ENCODE peak calls at places on chromosomes 1 and 21, in six cellular contexts. S is Caco-2; D is transverse colon; F is A549; Q is cardiac fibroblast; A is CD8-positive, alpha-beta T cell. M is an unnamed sample.

GRCh38 chr1:226444901-226445300 is 37.0 kb upstream of the PARP1 start:
- DNase-seq in S (no peak), D (peak; percentile 57), F (no peak), Q (no peak), A (peak; percentile 86), M (no peak)

GRCh38 chr1:231355171-231355570 is 17.1 kb downstream of the SPRTN start:
- DNase-seq in S (no peak), D (no peak), F (no peak), Q (no peak), A (no peak), M (no peak)

GRCh38 chr1:232211149-232211548 is 418.8 kb downstream of the SIPA1L2 start:
- DNase-seq in S (no peak), D (no peak), F (peak; percentile 16), Q (no peak), A (no peak), M (no peak)

GRCh38 chr1:217681806-217682205 is 50.7 kb downstream of the SPATA17 start:
- DNase-seq in S (no peak), D (no peak), F (no peak), Q (no peak), A (no peak), M (no peak)

GRCh38 chr1:42966688-42967609 is 8.3 kb upstream of the SLC2A1 start:
- DNase-seq in S (no peak), D (peak; percentile 78), F (peak; percentile 86), Q (peak; percentile 95), A (no peak), M (no peak)

GRCh38 chr1:206102292-206102936 is 14.8 kb downstream of the AVPR1B start:
- DNase-seq in S (no peak), D (no peak), F (no peak), Q (no peak), A (no peak), M (no peak)

GRCh38 chr1:203524824-203525223 is 30.9 kb downstream of the OPTC start:
- DNase-seq in S (no peak), D (no peak), F (no peak), Q (no peak), A (no peak), M (no peak)

GRCh38 chr1:92408825-92409224 is 77.9 kb downstream of the GFI1 start:
- DNase-seq in S (no peak), D (no peak), F (no peak), Q (peak; percentile 19), A (no peak), M (no peak)

GRCh38 chr1:197637406-197637805 is 137.9 kb downstream of the DENND1B start:
- DNase-seq in S (no peak), D (no peak), F (no peak), Q (no peak), A (no peak), M (no peak)

GRCh38 chr1:3213730-3214129 is 144.7 kb downstream of the PRDM16 start:
- DNase-seq in S (no peak), D (no peak), F (no peak), Q (no peak), A (no peak), M (no peak)

GRCh38 chr1:178055093-178055492 is 38.8 kb upstream of the RASAL2 start:
- DNase-seq in S (no peak), D (peak; percentile 54), F (peak; percentile 79), Q (peak; percentile 52), A (no peak), M (no peak)
- TF ChIP-seq CTCF in S (peak; percentile 11), D (no peak), F (peak; percentile 66), Q (peak; percentile 22), A (no peak), M (peak; percentile 11)

DNA sequence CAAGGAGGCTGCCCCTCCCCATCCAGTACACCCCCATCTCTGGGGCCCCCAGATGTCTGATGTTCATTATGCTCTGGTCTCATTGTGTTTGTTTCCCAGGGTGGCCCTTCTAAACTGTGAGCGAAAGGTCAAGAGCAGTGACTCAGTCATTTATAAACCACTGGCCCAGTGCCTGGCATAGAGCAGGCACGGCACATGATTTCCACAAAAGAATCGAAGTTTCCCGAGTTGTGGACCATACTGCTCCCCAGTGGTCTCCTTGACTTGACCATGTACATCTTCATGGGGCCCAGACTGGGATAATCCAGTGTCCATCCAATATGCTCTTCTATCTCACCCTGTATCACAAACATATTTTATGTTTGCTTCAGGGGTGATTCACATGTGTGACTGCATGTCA is 153.3 kb downstream of the NR5A2 start:
- DNase-seq in S (no peak), D (no peak), F (peak; percentile 78), Q (peak; percentile 76), A (no peak), M (no peak)
- TF ChIP-seq CTCF in S (no peak), D (no peak), F (peak; percentile 49), Q (no peak), A (no peak), M (no peak)

GRCh38 chr1:32933742-32934322 is 30.8 kb downstream of the RNF19B start:
- DNase-seq in S (peak; percentile 83), D (peak; percentile 77), F (peak; percentile 84), Q (peak; percentile 26), A (no peak), M (no peak)
- TF ChIP-seq CTCF in S (no peak), D (no peak), F (peak; percentile 13), Q (no peak), A (no peak), M (peak; percentile 4)

GRCh38 chr1:212487286-212487685 is 54.6 kb downstream of the NENF start:
- DNase-seq in S (no peak), D (no peak), F (no peak), Q (no peak), A (no peak), M (no peak)

GRCh38 chr1:212489284-212489859 is 56.7 kb downstream of the NENF start:
- DNase-seq in S (no peak), D (no peak), F (no peak), Q (no peak), A (no peak), M (no peak)

GRCh38 chr1:212487774-212488435 is 55.2 kb downstream of the NENF start:
- DNase-seq in S (no peak), D (no peak), F (peak; percentile 34), Q (no peak), A (no peak), M (no peak)

GRCh38 chr1:212490276-212490675 is 57.6 kb downstream of the NENF start:
- DNase-seq in S (no peak), D (no peak), F (no peak), Q (no peak), A (no peak), M (no peak)

DNA sequence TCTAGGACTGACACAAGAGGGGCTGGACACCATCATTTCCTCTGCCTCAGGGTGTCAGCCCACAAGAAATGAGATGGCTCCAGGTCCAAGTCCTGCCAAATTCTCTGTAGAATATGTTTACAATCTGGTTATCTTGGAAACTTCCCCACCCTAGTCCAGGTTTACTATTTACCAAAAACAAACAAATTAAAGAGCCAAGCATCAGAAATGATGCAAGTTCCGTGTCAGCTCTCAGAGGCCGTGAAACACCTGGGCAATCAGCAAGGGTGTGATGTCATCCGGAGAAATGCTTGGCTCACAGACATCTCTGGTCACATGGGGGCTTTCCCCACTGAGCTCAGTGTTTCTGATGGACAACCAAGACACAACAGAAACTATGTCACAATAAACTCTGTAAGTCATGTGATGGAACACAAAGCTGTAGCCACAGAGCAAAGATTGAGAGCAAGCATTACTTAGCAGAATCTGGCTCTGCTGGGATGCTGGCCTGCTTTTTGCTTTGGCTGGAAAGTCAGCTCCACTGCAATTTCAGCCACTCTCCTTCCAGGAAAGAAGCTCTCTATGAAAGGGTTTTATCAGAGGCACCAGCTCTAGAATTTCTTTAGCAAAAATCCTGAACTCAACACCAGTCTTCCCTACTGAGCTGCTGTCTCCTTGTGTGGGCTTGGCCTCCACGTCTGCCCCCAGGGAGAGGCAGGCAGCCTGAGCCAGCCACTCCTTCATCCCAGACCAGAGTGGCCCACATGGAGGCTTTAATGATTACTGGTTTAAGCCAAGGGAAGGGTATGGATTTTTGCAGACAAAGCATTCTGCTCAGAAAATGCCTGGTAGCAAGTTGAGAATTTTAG is 55.9 kb downstream of the NENF start:
- DNase-seq in S (peak; percentile 80), D (peak; percentile 66), F (peak; percentile 98), Q (peak; percentile 93), A (no peak), M (no peak)
- TF ChIP-seq CTCF in S (no peak), D (no peak), F (no peak), Q (no peak), A (no peak), M (no peak)

GRCh38 chr1:34156739-34157138 is 8.3 kb downstream of the CSMD2 start:
- DNase-seq in S (no peak), D (no peak), F (no peak), Q (no peak), A (no peak), M (no peak)
- TF ChIP-seq CTCF in S (peak; percentile 20), D (no peak), F (no peak), Q (no peak), A (no peak), M (peak; percentile 21)

GRCh38 chr21:41678016-41678935 is 88.6 kb downstream of the RIPK4 start:
- DNase-seq in S (peak; percentile 90), D (peak; percentile 80), F (peak; percentile 94), Q (peak; percentile 27), A (no peak), M (peak; percentile 32)
- TF ChIP-seq CTCF in S (no peak), D (no peak), F (no peak), Q (no peak), A (no peak), M (no peak)

DNA sequence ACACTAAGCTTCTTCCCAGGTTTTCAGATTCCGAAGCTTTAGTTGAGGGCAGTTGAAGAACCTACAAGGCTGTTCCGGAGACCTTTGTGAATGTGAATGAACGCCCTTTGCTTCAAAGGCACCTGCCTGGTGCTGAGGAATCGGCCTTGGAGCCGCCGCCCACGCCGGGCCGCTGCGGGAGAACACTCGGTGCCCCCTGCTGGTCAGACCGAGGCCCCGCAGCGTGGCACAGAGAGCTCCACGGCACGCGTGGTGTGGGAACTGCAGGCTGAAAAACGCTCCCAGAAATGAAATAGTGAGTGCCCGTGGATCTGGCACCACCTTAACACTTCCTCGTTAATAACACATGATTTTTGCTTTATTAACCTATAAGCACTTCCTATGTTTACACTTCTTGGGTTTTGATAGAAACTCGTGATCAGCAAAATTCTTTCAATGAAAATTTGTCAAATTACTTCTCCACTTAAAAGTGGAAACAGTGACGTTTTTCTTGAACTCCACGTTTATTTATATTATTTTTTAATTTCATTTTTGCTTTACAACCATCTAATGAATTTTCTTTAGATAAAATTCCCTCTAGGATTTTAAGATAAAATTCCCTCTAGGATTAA is 460.6 kb downstream of the DSCAM start:
- DNase-seq in S (peak; percentile 55), D (peak; percentile 34), F (peak; percentile 14), Q (no peak), A (no peak), M (peak; percentile 59)
- TF ChIP-seq CTCF in S (peak; percentile 88), D (peak; percentile 73), F (peak; percentile 38), Q (peak; percentile 47), A (peak; percentile 57), M (peak; percentile 99)

GRCh38 chr1:18244762-18245161 is 137.2 kb downstream of the IGSF21 start:
- DNase-seq in S (no peak), D (no peak), F (no peak), Q (no peak), A (no peak), M (no peak)

GRCh38 chr1:18249691-18250090 is 142.1 kb downstream of the IGSF21 start:
- DNase-seq in S (no peak), D (no peak), F (no peak), Q (no peak), A (no peak), M (no peak)

GRCh38 chr1:18247151-18247550 is 139.6 kb downstream of the IGSF21 start:
- DNase-seq in S (no peak), D (no peak), F (no peak), Q (no peak), A (no peak), M (no peak)

GRCh38 chr1:18243503-18244175 is 136.0 kb downstream of the IGSF21 start:
- DNase-seq in S (no peak), D (no peak), F (no peak), Q (no peak), A (no peak), M (no peak)

GRCh38 chr1:18246543-18246942 is 138.9 kb downstream of the IGSF21 start:
- DNase-seq in S (no peak), D (no peak), F (peak; percentile 6), Q (no peak), A (no peak), M (no peak)
- TF ChIP-seq CTCF in S (no peak), D (no peak), F (peak; percentile 13), Q (no peak), A (no peak), M (no peak)

M was measured in progenitor cell of endocrine pancreas.